ENCODE peak calls at places on chromosomes 12 and 14, in ten cellular contexts. V is stomach, A is prostate gland, N is breast epithelium, D is K562, P is GM12878, E is H1, Y is upper lobe of left lung, O is transverse colon, M is esophagus muscularis mucosa. L is an unnamed sample.

GRCh38 chr14:58104808-58105207 is 47.2 kb downstream of the ARMH4 start:
- DNase-seq in V (no peak), A (no peak), N (no peak), D (no peak), P (no peak), E (no peak), Y (no peak), O (no peak), M (no peak), L (no peak)

GRCh38 chr12:117098361-117099217 is 627 bp downstream of the TESC start:
- DNase-seq in V (peak), A (no peak), N (no peak), D (peak), P (no peak), E (peak), Y (peak), O (peak), M (no peak), L (peak)

GRCh38 chr14:77660754-77661153 is 44.3 kb upstream of the SPTLC2 start:
- DNase-seq in V (no peak), A (no peak), N (no peak), D (no peak), P (no peak), E (no peak), Y (no peak), O (no peak), M (no peak), L (no peak)

GRCh38 chr12:90970471-90970870 is 15.5 kb upstream of the CCER1 start:
- DNase-seq in V (no peak), A (no peak), N (no peak), D (no peak), P (no peak), E (no peak), Y (no peak), O (no peak), M (no peak), L (no peak)

GRCh38 chr14:105487449-105487985 is 831 bp downstream of the CRIP1 start:
- DNase-seq in V (peak), A (no peak), N (no peak), D (no peak), P (no peak), E (peak), Y (peak), O (peak), M (no peak), L (no peak)

GRCh38 chr12:8907513-8907912 is 6.8 kb upstream of the PHC1 start:
- DNase-seq in V (no peak), A (no peak), N (no peak), D (no peak), P (no peak), E (no peak), Y (no peak), O (no peak), M (no peak), L (no peak)

GRCh38 chr12:102433304-102433703 is 47.1 kb downstream of the IGF1 start:
- DNase-seq in V (no peak), A (no peak), N (no peak), D (no peak), P (no peak), E (no peak), Y (no peak), O (no peak), M (no peak), L (no peak)

GRCh38 chr12:107402041-107403022 is 283.3 kb upstream of the PWP1 start:
- DNase-seq in V (peak), A (peak), N (no peak), D (peak), P (no peak), E (peak), Y (no peak), O (peak), M (no peak), L (peak)

GRCh38 chr14:65179918-65180724 is 77.8 kb upstream of the MAX start:
- DNase-seq in V (peak), A (no peak), N (no peak), D (no peak), P (peak), E (no peak), Y (no peak), O (peak), M (no peak), L (no peak)

GRCh38 chr12:124490584-124491305 is 76.7 kb downstream of the NCOR2 start:
- DNase-seq in V (peak), A (no peak), N (no peak), D (peak), P (no peak), E (no peak), Y (no peak), O (peak), M (no peak), L (no peak)

GRCh38 chr12:117727301-117727700 is 241.5 kb downstream of the KSR2 start:
- DNase-seq in V (no peak), A (no peak), N (no peak), D (no peak), P (no peak), E (no peak), Y (no peak), O (no peak), M (no peak), L (no peak)

GRCh38 chr14:61889914-61890351 is 127.7 kb downstream of the SNAPC1 start:
- DNase-seq in V (no peak), A (no peak), N (no peak), D (no peak), P (peak), E (no peak), Y (no peak), O (no peak), M (no peak), L (peak)

GRCh38 chr12:104775731-104776231 is 182.3 kb downstream of the SLC41A2 start:
- DNase-seq in V (no peak), A (no peak), N (no peak), D (no peak), P (no peak), E (no peak), Y (no peak), O (no peak), M (no peak), L (no peak)

GRCh38 chr12:90090929-90091651 is 382.5 kb upstream of the ATP2B1 start:
- DNase-seq in V (peak), A (no peak), N (no peak), D (no peak), P (no peak), E (no peak), Y (no peak), O (peak), M (no peak), L (no peak)

GRCh38 chr12:61896436-61896835 is 363.8 kb upstream of the USP15 start:
- DNase-seq in V (no peak), A (no peak), N (no peak), D (no peak), P (no peak), E (no peak), Y (no peak), O (no peak), M (no peak), L (no peak)

GRCh38 chr14:101497910-101498860 is 63.1 kb upstream of the DIO3 start:
- DNase-seq in V (peak), A (no peak), N (peak), D (no peak), P (no peak), E (no peak), Y (no peak), O (peak), M (no peak), L (no peak)

GRCh38 chr12:39467432-39467870 is 24.5 kb upstream of the KIF21A start:
- DNase-seq in V (no peak), A (no peak), N (no peak), D (no peak), P (peak), E (no peak), Y (no peak), O (no peak), M (no peak), L (no peak)

GRCh38 chr14:61308198-61308597 is 13.2 kb upstream of the PRKCH start:
- DNase-seq in V (no peak), A (no peak), N (no peak), D (no peak), P (no peak), E (no peak), Y (no peak), O (no peak), M (no peak), L (no peak)

DNA sequence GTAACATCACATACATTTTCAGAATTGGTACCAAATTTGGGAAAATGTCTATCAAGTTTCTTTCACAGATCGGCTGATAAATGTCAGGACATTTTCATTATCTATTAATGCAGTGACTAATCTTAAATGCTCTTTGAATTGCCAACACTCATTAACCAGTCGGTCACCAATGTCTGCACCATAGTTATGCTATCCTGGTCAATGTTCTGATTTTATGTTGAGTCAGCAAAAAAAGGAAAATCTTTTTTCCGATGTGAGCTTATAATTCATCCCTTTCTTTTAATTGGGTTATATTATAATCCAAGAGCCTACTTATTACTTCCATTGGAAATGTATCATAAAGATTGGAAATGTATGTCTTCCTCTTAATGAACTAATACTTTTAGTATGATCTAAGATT is 77.2 kb downstream of the NTF3 start:
- DNase-seq in V (no peak), A (no peak), N (no peak), D (no peak), P (no peak), E (no peak), Y (no peak), O (no peak), M (no peak), L (no peak)
- TF ChIP-seq POLR2AphosphoS5 in V (no peak), A (no peak), N (no peak), D (no peak), P (no peak), E (no peak), Y (no peak), O (no peak), M (no peak), L (no peak)

DNA sequence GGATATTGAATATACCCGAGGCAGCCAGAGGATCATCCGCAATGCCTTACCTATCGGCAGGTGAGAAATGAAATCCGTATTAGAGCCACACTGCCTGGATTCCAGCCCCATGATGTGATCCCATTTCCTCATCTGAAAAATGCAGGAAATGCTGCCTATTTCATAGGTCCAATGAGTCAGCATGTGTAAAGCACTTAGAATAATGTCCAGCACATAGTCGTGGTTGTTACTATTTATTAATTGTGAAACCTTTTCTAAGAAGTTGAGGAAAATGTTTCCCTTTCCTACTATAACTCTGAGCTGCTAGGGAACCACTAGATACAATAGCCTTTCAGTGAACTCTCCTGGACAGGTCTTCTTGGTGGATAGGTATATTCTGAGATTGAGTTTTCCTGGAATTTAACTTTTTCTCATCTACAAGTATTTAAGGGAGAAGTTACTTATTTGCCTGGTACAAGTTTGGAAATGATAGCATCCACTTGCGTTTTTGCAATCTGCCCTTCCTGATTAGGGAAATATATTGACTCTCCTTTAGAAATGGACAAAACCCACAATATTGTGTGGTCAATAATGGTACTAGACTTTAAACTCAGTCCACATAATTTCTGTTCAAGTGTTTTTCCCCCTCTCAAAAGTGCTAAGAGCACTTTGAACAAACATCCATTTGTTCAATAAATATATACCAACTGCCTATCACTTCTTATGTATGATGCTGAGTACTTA is 12.2 kb downstream of the POLR3B start:
- DNase-seq in V (no peak), A (no peak), N (no peak), D (no peak), P (no peak), E (no peak), Y (no peak), O (no peak), M (no peak), L (no peak)
- TF ChIP-seq POLR2AphosphoS5 in V (no peak), A (no peak), N (no peak), D (no peak), P (no peak), E (no peak), Y (no peak), O (no peak), M (no peak), L (no peak)

DNA sequence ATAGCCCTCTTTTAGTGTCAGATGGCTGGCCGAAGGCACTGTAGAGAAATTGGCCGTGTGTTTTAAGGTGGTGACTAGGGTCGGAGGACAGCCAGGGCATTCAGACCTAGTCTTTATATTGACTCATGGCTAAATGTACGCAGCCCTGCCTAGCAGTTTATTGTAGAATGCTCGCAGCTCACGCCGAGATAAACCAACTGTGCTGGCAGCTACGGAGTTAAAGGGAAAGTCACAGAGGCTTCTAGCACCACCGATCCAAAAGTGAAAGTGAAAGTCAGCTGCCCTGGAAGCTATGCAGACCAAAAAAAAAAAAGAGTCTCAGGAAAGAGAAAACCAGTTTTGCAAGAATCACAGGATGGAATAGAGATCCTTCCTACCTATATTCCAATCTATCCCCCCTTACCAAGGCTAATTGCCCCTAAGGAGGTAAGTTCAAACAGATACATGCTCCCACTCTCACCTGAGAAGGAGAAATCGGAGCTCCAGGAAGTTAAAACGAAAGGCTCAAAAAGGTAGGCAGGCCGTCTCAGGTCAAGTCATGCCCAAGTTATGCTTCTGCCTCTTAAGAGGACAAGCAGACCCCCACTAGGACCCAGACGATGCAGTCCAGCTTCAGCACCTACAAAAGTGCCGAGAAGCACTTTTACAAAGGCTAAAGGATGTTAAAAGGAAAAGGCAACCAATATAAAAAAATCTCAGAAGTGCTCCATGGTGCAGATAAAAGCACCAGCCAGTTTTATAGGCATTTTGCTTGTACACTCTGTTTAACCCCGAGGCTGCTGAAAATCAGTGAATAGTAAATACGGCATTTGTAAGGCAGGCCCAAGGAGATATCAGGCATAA is 24.8 kb downstream of the KLRK1 start:
- DNase-seq in V (peak), A (peak), N (no peak), D (no peak), P (peak), E (no peak), Y (no peak), O (peak), M (no peak), L (no peak)
- TF ChIP-seq POLR2AphosphoS5 in V (peak), A (peak), N (peak), D (no peak), P (no peak), E (no peak), Y (no peak), O (peak), M (peak), L (no peak)

DNA sequence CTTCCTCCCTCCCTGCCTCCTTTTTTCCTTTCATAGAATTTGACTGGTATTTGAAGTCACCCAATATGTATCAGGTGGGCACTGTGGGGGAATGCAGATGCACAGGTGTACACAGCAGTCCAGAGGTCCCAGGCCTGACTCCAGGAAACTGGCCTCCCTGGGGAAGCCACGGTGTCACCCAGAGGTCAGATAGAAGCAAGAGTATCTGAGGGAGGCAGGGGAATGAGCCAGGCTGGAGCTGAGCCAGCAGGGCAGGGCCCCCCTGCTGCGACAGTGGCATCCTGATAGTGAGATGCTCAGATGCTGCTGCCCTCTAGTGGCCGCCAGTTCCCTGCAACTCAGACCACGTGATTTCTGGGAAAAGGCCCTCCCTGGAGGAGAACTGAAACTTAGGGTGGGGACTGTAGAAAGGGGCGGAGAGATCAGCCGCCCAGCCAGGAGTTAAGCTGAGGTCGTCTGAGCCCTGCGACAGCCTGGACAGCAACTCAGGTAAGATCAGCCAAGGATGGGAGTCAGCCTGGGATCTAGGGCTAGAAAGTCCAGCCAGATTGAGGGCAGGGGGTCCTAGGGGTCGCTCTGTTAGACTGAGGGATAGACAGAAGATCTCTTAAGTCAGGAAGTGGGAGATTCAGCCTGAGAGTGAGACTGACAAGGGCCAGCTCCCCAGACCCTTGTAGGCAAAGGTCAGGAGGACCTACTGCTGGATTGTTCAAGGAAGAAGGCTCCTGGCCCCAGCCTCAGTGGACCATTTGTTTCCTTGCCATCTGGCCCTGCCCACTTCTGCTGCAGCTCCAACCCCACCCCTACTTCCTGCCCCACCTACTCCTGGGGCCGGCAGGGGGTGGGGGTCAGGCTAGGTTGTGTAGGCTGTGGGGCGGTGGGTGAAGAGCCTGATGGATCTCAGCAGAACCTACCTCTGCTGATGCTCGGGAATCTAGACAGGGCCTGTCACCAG is at the start of gene IRF9:
- DNase-seq in V (peak), A (peak), N (peak), D (peak), P (peak), E (peak), Y (peak), O (peak), M (peak), L (peak)
- TF ChIP-seq POLR2AphosphoS5 in V (peak), A (peak), N (peak), D (peak), P (peak), E (peak), Y (peak), O (peak), M (peak), L (peak)

GRCh38 chr12:110109837-110110535 is 14.2 kb upstream of the IFT81 start:
- DNase-seq in V (no peak), A (no peak), N (no peak), D (no peak), P (no peak), E (no peak), Y (no peak), O (no peak), M (no peak), L (no peak)

GRCh38 chr12:110111476-110112334 is 12.5 kb upstream of the IFT81 start:
- DNase-seq in V (no peak), A (no peak), N (no peak), D (no peak), P (no peak), E (no peak), Y (no peak), O (no peak), M (no peak), L (no peak)

GRCh38 chr12:110107369-110108281 is 16.5 kb upstream of the IFT81 start:
- DNase-seq in V (no peak), A (no peak), N (no peak), D (no peak), P (no peak), E (no peak), Y (no peak), O (peak), M (no peak), L (no peak)

GRCh38 chr12:110108309-110109036 is 15.7 kb upstream of the IFT81 start:
- DNase-seq in V (no peak), A (no peak), N (no peak), D (no peak), P (no peak), E (no peak), Y (no peak), O (no peak), M (no peak), L (no peak)

GRCh38 chr12:110109037-110109836 is 14.9 kb upstream of the IFT81 start:
- DNase-seq in V (peak), A (peak), N (peak), D (peak), P (no peak), E (no peak), Y (no peak), O (peak), M (peak), L (no peak)
- TF ChIP-seq POLR2AphosphoS5 in V (peak), A (peak), N (peak), D (no peak), P (no peak), E (no peak), Y (peak), O (peak), M (peak), L (no peak)

GRCh38 chr12:109725321-109726105 is 11.9 kb downstream of the FAM222A start:
- DNase-seq in V (no peak), A (no peak), N (no peak), D (no peak), P (no peak), E (no peak), Y (no peak), O (no peak), M (no peak), L (no peak)
- TF ChIP-seq POLR2AphosphoS5 in V (no peak), A (no peak), N (no peak), D (no peak), P (no peak), E (no peak), Y (no peak), O (peak), M (no peak), L (no peak)

GRCh38 chr12:13146539-13146938 is 43.1 kb upstream of the GSG1 start:
- DNase-seq in V (no peak), A (no peak), N (no peak), D (no peak), P (no peak), E (no peak), Y (no peak), O (no peak), M (no peak), L (no peak)
- TF ChIP-seq POLR2AphosphoS5 in V (peak), A (no peak), N (no peak), D (no peak), P (no peak), E (no peak), Y (peak), O (peak), M (peak), L (no peak)

L was measured in GM12891.